ENCODE peak calls at places on chromosomes 13 and 19, in five cellular contexts. U is cardiac muscle cell; J is neural progenitor cell; G is CD4-positive, alpha-beta T cell; P is Peyer's patch. A is an unnamed sample.

GRCh38 chr13:110812111-110812868 is 98.8 kb downstream of the ING1 start:
- DNase-seq in U (peak; percentile 65), J (no peak), G (no peak), P (no peak), A (no peak)

GRCh38 chr13:67966065-67966464 is 735.9 kb upstream of the PCDH9 start:
- DNase-seq in U (no peak), J (peak; percentile 8), G (no peak), P (no peak), A (no peak)

GRCh38 chr19:49555600-49556411 is 24.6 kb downstream of the NOSIP start:
- DNase-seq in U (peak; percentile 52), J (peak; percentile 97), G (peak; percentile 88), P (peak; percentile 88), A (peak; percentile 72)

GRCh38 chr19:35140898-35141626 is 2.0 kb upstream of the FXYD7 start:
- DNase-seq in U (peak; percentile 93), J (peak; percentile 96), G (peak; percentile 91), P (peak; percentile 97), A (peak; percentile 96)

GRCh38 chr13:38590230-38590629 is 96.6 kb upstream of the FREM2 start:
- DNase-seq in U (no peak), J (no peak), G (no peak), P (no peak), A (no peak)

GRCh38 chr19:4547303-4548237 is 7.7 kb upstream of the LRG1 start:
- DNase-seq in U (peak; percentile 23), J (no peak), G (no peak), P (no peak), A (peak; percentile 47)

GRCh38 chr19:738509-739128 is 12.3 kb upstream of the MISP start:
- DNase-seq in U (no peak), J (no peak), G (no peak), P (peak; percentile 92), A (no peak)

GRCh38 chr13:114032121-114032799 is 58.4 kb upstream of the C13orf46 start:
- DNase-seq in U (peak; percentile 79), J (no peak), G (no peak), P (no peak), A (no peak)

GRCh38 chr13:59687028-59687427 is 476.7 kb downstream of the DIAPH3 start:
- DNase-seq in U (no peak), J (no peak), G (no peak), P (no peak), A (no peak)

GRCh38 chr19:12996542-12997094 is 1.3 kb downstream of the NFIX start:
- DNase-seq in U (peak; percentile 47), J (peak; percentile 73), G (no peak), P (no peak), A (no peak)
- TF ChIP-seq CTCF in U (no peak), J (peak; percentile 27), G (no peak), P (no peak), A (no peak)

GRCh38 chr13:48625396-48626076 is 28.2 kb upstream of the CYSLTR2 start:
- DNase-seq in U (no peak), J (no peak), G (no peak), P (no peak), A (no peak)
- H3K27ac ChIP-seq in U (no peak overlapping the region), J (no peak overlapping the region), G (no peak overlapping the region), P (no peak overlapping the region), A (no peak overlapping the region)

DNA sequence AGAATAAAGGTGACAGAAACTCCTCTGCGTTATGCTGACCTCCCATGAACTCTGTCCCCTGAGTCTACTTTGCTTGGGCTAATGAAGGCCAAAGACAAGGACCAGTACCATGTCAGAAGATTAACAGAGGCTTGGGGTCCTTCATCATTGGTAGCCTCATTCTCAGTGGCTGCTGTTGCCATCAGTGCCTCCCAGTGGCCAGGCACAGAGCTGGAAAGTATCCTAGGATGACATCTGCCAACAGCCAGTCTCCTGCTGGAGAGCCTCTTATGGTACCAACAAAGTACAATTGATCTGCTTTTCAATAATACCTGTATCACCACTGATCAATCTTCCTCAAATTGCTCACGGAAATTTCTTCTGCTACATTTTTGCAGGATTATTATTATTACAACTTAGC is 281.6 kb downstream of the DNAJC15 start:
- DNase-seq in U (no peak), J (no peak), G (no peak), P (no peak), A (no peak)
- TF ChIP-seq CTCF in U (no peak), J (peak; percentile 16), G (no peak), P (no peak), A (peak; percentile 23)

GRCh38 chr13:51371768-51372399 is 32.4 kb downstream of the SERPINE3 start:
- DNase-seq in U (no peak), J (no peak), G (no peak), P (no peak), A (no peak)
- H3K27ac ChIP-seq in U (no peak overlapping the region), J (peak overlapping the region; percentile 41), G (no peak overlapping the region), P (no peak overlapping the region), A (no peak overlapping the region)

GRCh38 chr13:30422056-30422914 is at the start of gene UBE2L5:
- DNase-seq in U (peak; percentile 84), J (peak; percentile 92), G (peak; percentile 55), P (peak; percentile 89), A (peak; percentile 39)
- TF ChIP-seq CTCF in U (no peak), J (no peak), G (no peak), P (no peak), A (no peak)

DNA sequence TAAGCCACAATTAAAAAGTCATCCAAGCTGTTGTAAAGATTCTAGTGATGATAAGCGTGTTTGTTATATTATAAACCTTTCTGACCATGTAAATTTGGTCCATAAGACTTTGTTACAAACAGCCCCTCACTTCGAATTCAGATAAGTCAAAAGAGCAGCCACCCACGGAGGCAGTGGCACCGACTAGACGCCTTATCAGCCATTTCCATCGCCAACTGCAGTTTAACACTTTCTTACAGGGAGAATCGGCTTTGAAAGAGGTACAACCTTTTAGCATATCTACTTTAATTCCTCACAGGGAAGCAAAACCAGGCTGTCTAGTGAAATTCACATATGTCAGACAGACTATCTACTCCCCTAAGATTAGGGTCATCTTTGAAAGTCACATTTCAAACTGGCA is 47.5 kb downstream of the SOX21 start:
- DNase-seq in U (no peak), J (no peak), G (no peak), P (no peak), A (no peak)
- H3K27ac ChIP-seq in U (no peak overlapping the region), J (no peak overlapping the region), G (no peak overlapping the region), P (no peak overlapping the region), A (no peak overlapping the region)

GRCh38 chr13:61685683-61686013 is 270.0 kb upstream of the PCDH20 start:
- DNase-seq in U (no peak), J (peak; percentile 68), G (no peak), P (no peak), A (peak; percentile 20)
- TF ChIP-seq CTCF in U (no peak), J (peak; percentile 56), G (no peak), P (no peak), A (peak; percentile 56)

GRCh38 chr19:39332293-39332692 is 3.5 kb downstream of the GMFG start:
- DNase-seq in U (no peak), J (no peak), G (no peak), P (no peak), A (no peak)

GRCh38 chr19:39336483-39336882 is 640 bp upstream of the GMFG start:
- DNase-seq in U (no peak), J (no peak), G (no peak), P (no peak), A (no peak)

GRCh38 chr19:39333507-39333906 is 2.3 kb downstream of the GMFG start:
- DNase-seq in U (no peak), J (no peak), G (no peak), P (no peak), A (no peak)

GRCh38 chr19:39334444-39334976 is 1.3 kb downstream of the GMFG start:
- DNase-seq in U (no peak), J (no peak), G (no peak), P (no peak), A (no peak)

GRCh38 chr19:39335168-39335567 is 675 bp downstream of the GMFG start:
- DNase-seq in U (no peak), J (no peak), G (no peak), P (no peak), A (no peak)
- H3K27ac ChIP-seq in U (no peak overlapping the region), J (no peak overlapping the region), G (peak overlapping the region; percentile 93), P (peak overlapping the region; percentile 90), A (no peak overlapping the region)

DNA sequence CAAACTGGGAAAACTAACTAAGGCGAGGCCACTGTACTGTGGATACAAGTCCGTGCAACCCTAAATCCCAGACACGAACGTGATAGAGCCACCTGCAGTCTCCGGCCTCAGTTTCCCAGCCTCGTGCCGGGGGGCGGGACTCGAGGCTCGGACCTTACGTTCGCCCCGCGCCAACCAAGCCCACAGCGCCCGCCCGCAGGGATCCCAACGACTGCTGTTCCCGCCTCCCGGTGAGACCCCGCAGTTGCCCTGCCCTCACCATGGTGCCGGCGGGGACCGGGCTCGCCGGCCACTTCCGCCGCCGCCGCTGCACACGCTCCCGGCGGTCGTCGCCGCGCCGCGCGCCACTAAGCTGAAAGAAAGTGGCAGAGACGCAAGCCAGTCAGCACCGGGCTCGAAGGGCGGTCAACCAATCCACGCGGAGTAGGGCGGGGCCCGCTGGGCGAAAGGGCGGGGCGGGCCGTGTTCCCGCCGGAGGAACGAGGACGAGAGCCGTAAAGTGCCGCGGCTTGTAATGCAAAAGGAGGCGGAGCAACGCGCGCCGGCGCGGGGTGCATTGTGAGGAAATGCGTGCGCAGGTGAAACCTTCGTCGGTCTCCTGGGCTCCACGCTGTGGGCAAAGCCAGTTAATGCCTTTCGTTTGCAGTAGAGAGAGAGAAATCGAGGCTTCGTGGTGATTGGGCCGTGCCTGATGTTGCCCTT is at the start of gene LSM4:
- DNase-seq in U (peak; percentile 98), J (peak; percentile 100), G (peak; percentile 99), P (peak; percentile 100), A (peak; percentile 99)
- TF ChIP-seq CTCF in U (no peak), J (peak; percentile 38), G (peak; percentile 73), P (no peak), A (peak; percentile 64)

GRCh38 chr19:6069268-6069771 is 41.0 kb downstream of the RFX2 start:
- DNase-seq in U (no peak), J (no peak), G (no peak), P (no peak), A (no peak)

GRCh38 chr19:6070179-6071102 is 39.9 kb downstream of the RFX2 start:
- DNase-seq in U (no peak), J (no peak), G (no peak), P (no peak), A (no peak)

GRCh38 chr19:6068711-6069110 is 41.6 kb downstream of the RFX2 start:
- DNase-seq in U (no peak), J (no peak), G (no peak), P (no peak), A (no peak)

GRCh38 chr19:6071840-6072239 is 38.5 kb downstream of the RFX2 start:
- DNase-seq in U (no peak), J (no peak), G (no peak), P (no peak), A (no peak)

GRCh38 chr19:6071103-6071485 is 39.2 kb downstream of the RFX2 start:
- DNase-seq in U (peak; percentile 72), J (no peak), G (no peak), P (no peak), A (no peak)
- H3K27ac ChIP-seq in U (no peak overlapping the region), J (no peak overlapping the region), G (no peak overlapping the region), P (no peak overlapping the region), A (no peak overlapping the region)